ENCODE peak calls at places on chromosomes 5 and 9, in six cellular contexts. J is brain microvascular endothelial cell, C is ascending aorta, B is astrocyte of the spinal cord, O is neural progenitor cell, R is GM23338. M is an unnamed sample.

GRCh38 chr9:19999491-20000057 is 210.7 kb upstream of the SLC24A2 start:
- DNase-seq in J (peak; percentile 97), C (no peak), B (peak; percentile 81), O (no peak), R (no peak), M (peak; percentile 65)

GRCh38 chr5:126961702-126962101 is 68.7 kb downstream of the MARCHF3 start:
- DNase-seq in J (no peak), C (no peak), B (no peak), O (no peak), R (no peak), M (no peak)

GRCh38 chr9:35406183-35406959 is 83.5 kb upstream of the RUSC2 start:
- DNase-seq in J (no peak), C (no peak), B (no peak), O (peak; percentile 93), R (peak; percentile 98), M (no peak)

GRCh38 chr5:170302729-170303501 is 5.3 kb upstream of the LCP2 start:
- DNase-seq in J (no peak), C (no peak), B (no peak), O (no peak), R (no peak), M (peak; percentile 93)

GRCh38 chr5:80964491-80964890 is 4.3 kb downstream of the RASGRF2 start:
- DNase-seq in J (no peak), C (no peak), B (peak; percentile 43), O (no peak), R (no peak), M (no peak)

GRCh38 chr5:31913796-31914188 is 260.3 kb downstream of the GOLPH3 start:
- DNase-seq in J (no peak), C (no peak), B (no peak), O (no peak), R (no peak), M (no peak)

GRCh38 chr5:166441-167372 is 24.6 kb upstream of the LRRC14B start:
- DNase-seq in J (no peak), C (no peak), B (no peak), O (no peak), R (no peak), M (no peak)

GRCh38 chr5:107389130-107389553 is 281.6 kb downstream of the EFNA5 start:
- DNase-seq in J (peak; percentile 89), C (no peak), B (peak; percentile 68), O (no peak), R (no peak), M (peak; percentile 74)

GRCh38 chr5:154850255-154851062 is at the start of gene FAXDC2:
- DNase-seq in J (peak; percentile 85), C (peak; percentile 49), B (peak; percentile 87), O (peak; percentile 75), R (peak; percentile 89), M (no peak)

GRCh38 chr5:180027449-180028089 is 44.0 kb downstream of the RNF130 start:
- DNase-seq in J (no peak), C (no peak), B (no peak), O (peak; percentile 43), R (no peak), M (no peak)

GRCh38 chr5:10352404-10353240 is 873 bp upstream of the MARCHF6 start:
- DNase-seq in J (peak; percentile 36), C (no peak), B (peak; percentile 71), O (peak; percentile 75), R (peak; percentile 64), M (no peak)

GRCh38 chr5:180824630-180825476 is 22.2 kb upstream of the MGAT1 start:
- DNase-seq in J (no peak), C (no peak), B (no peak), O (no peak), R (no peak), M (no peak)

GRCh38 chr5:67160985-67161384 is 35.6 kb downstream of the CD180 start:
- DNase-seq in J (peak; percentile 27), C (no peak), B (peak; percentile 59), O (no peak), R (peak; percentile 12), M (no peak)

GRCh38 chr9:84573098-84573497 is 96.4 kb upstream of the NTRK2 start:
- DNase-seq in J (no peak), C (no peak), B (no peak), O (no peak), R (peak; percentile 26), M (no peak)

GRCh38 chr9:97848237-97848581 is 4.8 kb upstream of the FOXE1 start:
- DNase-seq in J (no peak), C (no peak), B (no peak), O (peak; percentile 63), R (peak; percentile 74), M (no peak)

GRCh38 chr9:97850746-97851449 is 2.1 kb upstream of the FOXE1 start:
- DNase-seq in J (no peak), C (no peak), B (no peak), O (no peak), R (no peak), M (no peak)

GRCh38 chr9:97849980-97850379 is 3.0 kb upstream of the FOXE1 start:
- DNase-seq in J (no peak), C (no peak), B (no peak), O (no peak), R (no peak), M (no peak)

GRCh38 chr9:97847474-97848236 is 5.4 kb upstream of the FOXE1 start:
- DNase-seq in J (no peak), C (no peak), B (no peak), O (no peak), R (peak; percentile 10), M (no peak)

GRCh38 chr9:97848582-97849237 is 4.3 kb upstream of the FOXE1 start:
- DNase-seq in J (no peak), C (no peak), B (no peak), O (peak; percentile 59), R (peak; percentile 47), M (no peak)
- H3K4me3 ChIP-seq in J (no peak overlapping the region), C (peak overlapping the region; percentile 30), B (no peak overlapping the region), O (peak overlapping the region; percentile 30), R (peak overlapping the region; percentile 50), M (no peak overlapping the region)

DNA sequence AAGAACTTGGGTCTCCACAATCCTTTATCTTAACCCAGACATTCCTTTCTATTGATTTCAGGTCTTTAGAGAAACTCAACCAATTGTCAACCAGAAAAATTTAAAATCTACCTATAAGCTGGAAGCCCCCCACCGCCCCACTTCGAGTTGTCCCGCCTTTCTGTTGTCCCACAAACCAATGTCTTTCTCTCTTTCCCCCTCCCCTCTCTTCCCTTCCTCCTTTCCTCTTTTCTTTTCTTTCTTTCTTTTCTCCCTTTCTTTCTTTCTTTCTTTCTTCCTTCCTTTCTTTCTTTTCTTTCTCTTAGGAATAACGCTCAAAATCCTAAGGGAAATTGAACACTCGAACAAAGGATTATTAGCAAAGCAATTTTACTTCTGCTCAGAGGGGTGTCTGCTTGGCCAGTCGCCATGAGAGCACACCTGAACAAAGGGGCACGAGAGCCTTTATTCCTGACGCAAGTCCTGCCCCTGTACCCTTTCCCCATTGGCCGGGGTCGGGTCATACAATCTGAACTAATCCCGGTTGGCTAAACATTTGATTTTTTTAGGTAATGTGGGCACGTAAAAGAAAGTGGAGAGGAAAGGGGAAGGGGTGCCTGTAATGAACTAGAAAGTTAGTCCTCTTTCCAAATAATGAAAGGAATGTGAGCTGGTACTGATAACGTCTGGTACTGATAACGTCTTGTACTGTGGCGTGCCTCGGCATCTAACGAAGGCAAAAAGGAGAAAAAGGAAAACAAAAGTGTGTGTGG is 1.4 kb upstream of the TMCO6 start:
- DNase-seq in J (no peak), C (no peak), B (no peak), O (no peak), R (peak; percentile 23), M (no peak)
- H3K4me3 ChIP-seq in J (no peak overlapping the region), C (no peak overlapping the region), B (no peak overlapping the region), O (no peak overlapping the region), R (no peak overlapping the region), M (no peak overlapping the region)

GRCh38 chr9:93953492-93954435 is 1.4 kb downstream of the BARX1 start:
- DNase-seq in J (no peak), C (no peak), B (no peak), O (peak; percentile 49), R (peak; percentile 50), M (no peak)

GRCh38 chr9:93956183-93956784 is 1.1 kb upstream of the BARX1 start:
- DNase-seq in J (no peak), C (no peak), B (no peak), O (no peak), R (no peak), M (no peak)

GRCh38 chr9:93955356-93956182 is 414 bp upstream of the BARX1 start:
- DNase-seq in J (no peak), C (no peak), B (no peak), O (peak; percentile 82), R (peak; percentile 87), M (no peak)

GRCh38 chr9:93952784-93953491 is 2.2 kb downstream of the BARX1 start:
- DNase-seq in J (no peak), C (no peak), B (no peak), O (peak; percentile 66), R (peak; percentile 55), M (no peak)

DNA sequence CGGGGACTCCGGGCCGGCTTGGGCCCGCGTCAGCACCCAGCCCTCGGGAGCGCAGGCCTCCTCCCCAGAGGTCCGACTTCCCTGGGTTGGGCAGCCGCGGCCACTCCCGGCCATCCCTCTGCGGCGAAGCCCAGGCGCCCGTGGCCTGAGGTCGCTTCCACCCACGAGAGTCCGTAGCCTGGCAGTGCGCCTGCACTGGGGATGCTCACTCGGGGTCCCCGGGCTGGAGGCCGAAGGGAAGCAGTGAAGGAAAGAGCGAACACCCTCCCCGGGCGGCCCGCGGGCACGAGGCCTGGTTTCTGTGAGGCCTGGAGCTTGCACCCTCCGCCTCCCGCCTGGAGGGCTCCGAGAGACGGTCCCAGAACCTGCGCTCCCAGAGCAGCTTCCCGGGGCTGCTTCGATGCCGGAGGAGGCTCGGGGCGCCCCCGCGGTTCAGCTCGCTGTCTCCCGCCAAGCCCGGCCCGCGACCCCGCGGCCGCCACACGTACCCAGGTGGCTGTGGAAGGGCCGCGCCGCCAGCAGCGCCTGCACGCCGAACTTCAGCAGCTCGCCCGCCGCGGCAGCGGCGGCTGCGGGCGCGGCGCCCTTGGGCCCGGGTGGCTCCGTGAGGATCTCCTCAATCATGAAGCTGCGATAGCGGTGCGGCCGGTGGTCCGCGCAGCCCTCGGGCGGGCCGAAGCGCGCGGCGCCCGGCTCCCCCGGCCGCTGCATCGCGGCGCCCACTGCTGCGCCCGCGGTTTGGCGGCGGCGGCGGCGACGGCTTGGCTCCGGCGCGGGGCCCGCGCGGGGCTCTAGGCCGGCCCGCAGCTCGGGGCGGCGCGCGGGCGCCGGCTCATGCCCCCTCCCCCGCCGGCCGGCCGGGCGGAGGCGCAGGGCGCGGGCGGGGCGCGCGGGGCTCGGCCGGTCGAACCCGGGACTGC is at the start of gene BARX1:
- DNase-seq in J (no peak), C (no peak), B (no peak), O (peak; percentile 71), R (peak; percentile 55), M (no peak)
- H3K4me3 ChIP-seq in J (no peak within 1 kb of the TSS), C (peak within 1 kb of the TSS; percentile 58), B (no peak within 1 kb of the TSS), O (peak within 1 kb of the TSS; percentile 50), R (peak within 1 kb of the TSS; percentile 77), M (no peak within 1 kb of the TSS)

DNA sequence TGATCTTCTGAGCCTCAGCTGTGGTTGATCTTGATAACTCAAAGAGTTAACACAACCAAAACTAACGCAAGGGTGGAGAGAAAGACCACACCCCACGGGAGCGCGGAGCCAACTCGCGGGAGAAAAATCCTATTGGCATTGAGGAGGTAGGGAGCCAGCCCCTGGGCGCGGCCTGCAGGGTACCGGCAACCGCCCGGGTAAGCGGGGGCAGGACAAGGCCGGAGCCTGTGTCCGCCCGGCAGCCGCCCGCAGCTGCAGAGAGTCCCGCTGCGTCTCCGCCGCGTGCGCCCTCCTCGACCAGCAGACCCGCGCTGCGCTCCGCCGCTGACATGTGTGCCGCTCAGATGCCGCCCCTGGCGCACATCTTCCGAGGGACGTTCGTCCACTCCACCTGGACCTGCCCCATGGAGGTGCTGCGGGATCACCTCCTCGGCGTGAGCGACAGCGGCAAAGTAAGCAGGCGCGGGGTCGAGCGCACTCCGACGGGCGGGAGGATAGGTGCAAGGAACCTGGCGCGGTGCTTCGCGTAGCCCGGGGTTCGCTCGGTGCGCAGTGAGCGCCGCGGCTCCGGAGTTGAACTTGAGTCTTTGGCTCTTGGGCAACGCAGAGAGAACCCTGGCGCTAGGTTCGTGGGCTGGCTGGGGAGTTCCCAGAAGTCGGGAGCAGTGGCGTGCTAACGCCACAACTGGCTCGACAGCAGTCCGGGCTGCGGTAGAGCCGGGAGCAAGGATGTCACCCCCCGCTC is at the start of gene GDA:
- DNase-seq in J (no peak), C (no peak), B (no peak), O (peak; percentile 66), R (peak; percentile 82), M (no peak)
- H3K4me3 ChIP-seq in J (no peak within 1 kb of the TSS), C (peak within 1 kb of the TSS; percentile 36), B (no peak within 1 kb of the TSS), O (peak within 1 kb of the TSS; percentile 60), R (peak within 1 kb of the TSS; percentile 66), M (no peak within 1 kb of the TSS)

M was measured in Jurkat, Clone E6-1.